ENCODE peak calls at places on chromosomes 11 and 22, in four cellular contexts. L, E, A and D are unnamed samples.

GRCh38 chr11:32566527-32566926 is 17.1 kb upstream of the EIF3M start:
- DNase-seq in L (no peak), E (no peak), A (no peak), D (no peak)

GRCh38 chr22:38412435-38413084 is 42.4 kb downstream of the KCNJ4 start:
- DNase-seq in L (no peak), E (no peak), A (peak), D (peak)

GRCh38 chr11:33977676-33978075 is 73.9 kb upstream of the CAPRIN1 start:
- DNase-seq in L (no peak), E (no peak), A (no peak), D (no peak)

GRCh38 chr11:19605500-19606371 is 106.9 kb upstream of the NAV2 start:
- DNase-seq in L (peak), E (no peak), A (no peak), D (peak)

GRCh38 chr11:77779935-77780334 is 40.6 kb downstream of the RSF1 start:
- DNase-seq in L (no peak), E (peak), A (no peak), D (peak)

GRCh38 chr11:44960200-44960845 is 9.6 kb upstream of the TP53I11 start:
- DNase-seq in L (no peak), E (no peak), A (no peak), D (no peak)

GRCh38 chr11:113184498-113184897 is 129.9 kb upstream of the TTC12 start:
- DNase-seq in L (peak), E (no peak), A (no peak), D (no peak)

GRCh38 chr11:27216268-27217149 is 146.5 kb downstream of the CCDC34 start:
- DNase-seq in L (no peak), E (no peak), A (no peak), D (no peak)

GRCh38 chr22:25762147-25762546 is 20.2 kb downstream of the MYO18B start:
- DNase-seq in L (no peak), E (no peak), A (no peak), D (no peak)

GRCh38 chr22:44381761-44382454 is 69.2 kb upstream of the SHISAL1 start:
- DNase-seq in L (no peak), E (no peak), A (no peak), D (no peak)

GRCh38 chr11:36600155-36600554 is 2.1 kb upstream of the RAG2 start:
- DNase-seq in L (no peak), E (no peak), A (no peak), D (no peak)

GRCh38 chr11:15764948-15765347 is 591.4 kb downstream of the SOX6 start:
- DNase-seq in L (no peak), E (no peak), A (no peak), D (no peak)

GRCh38 chr11:103528596-103528995 is 419.4 kb downstream of the DYNC2H1 start:
- DNase-seq in L (no peak), E (no peak), A (no peak), D (no peak)

GRCh38 chr11:103530257-103530656 is 421.0 kb downstream of the DYNC2H1 start:
- DNase-seq in L (no peak), E (no peak), A (no peak), D (no peak)

GRCh38 chr11:103528046-103528445 is 418.8 kb downstream of the DYNC2H1 start:
- DNase-seq in L (no peak), E (no peak), A (no peak), D (no peak)

GRCh38 chr11:103529217-103529684 is 420.0 kb downstream of the DYNC2H1 start:
- DNase-seq in L (peak), E (no peak), A (no peak), D (no peak)

GRCh38 chr11:103525069-103525468 is 415.8 kb downstream of the DYNC2H1 start:
- DNase-seq in L (no peak), E (no peak), A (no peak), D (no peak)
- H3K4me3 ChIP-seq in L (no peak), E (no peak), A (no peak), D (no peak)

DNA sequence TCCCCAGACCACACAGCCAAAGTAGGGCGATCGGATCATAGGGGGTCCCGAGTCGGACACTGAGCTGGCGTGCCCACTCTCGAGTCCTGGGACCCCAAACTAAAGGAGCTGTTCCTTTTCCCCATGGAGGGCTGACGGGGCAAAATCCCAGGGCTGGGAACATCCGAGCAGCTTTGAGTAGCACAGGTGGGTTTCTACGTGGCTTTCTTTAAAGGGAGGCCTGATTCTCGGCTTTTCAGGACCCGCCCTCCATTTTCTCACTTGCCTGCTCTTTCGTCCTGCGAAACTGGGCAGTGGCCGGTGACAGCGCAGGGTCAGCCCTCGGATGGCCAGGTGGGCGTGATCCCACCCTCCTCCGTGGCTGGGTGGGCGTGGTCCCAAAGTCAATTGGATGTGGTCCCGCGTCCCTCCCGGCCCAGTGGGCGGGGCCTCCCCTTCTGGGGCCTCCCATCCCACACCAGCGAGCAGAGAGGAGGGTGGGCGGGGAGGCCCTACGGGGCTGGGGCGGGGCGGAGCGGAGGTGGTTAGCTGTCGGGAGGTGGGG is 17.5 kb upstream of the TXNRD2 start:
- DNase-seq in L (no peak), E (peak), A (no peak), D (peak)
- H3K4me3 ChIP-seq in L (no peak), E (peak), A (no peak), D (peak)

GRCh38 chr11:43952020-43952400 is 9.6 kb downstream of the C11orf96 start:
- DNase-seq in L (no peak), E (no peak), A (no peak), D (no peak)
- H3K4me3 ChIP-seq in L (no peak), E (no peak), A (no peak), D (no peak)

GRCh38 chr11:85922367-85922766 is 67.2 kb downstream of the CCDC83 start:
- DNase-seq in L (no peak), E (no peak), A (no peak), D (no peak)
- H3K4me3 ChIP-seq in L (no peak), E (no peak), A (no peak), D (no peak)

GRCh38 chr22:36816635-36817428 is at the start of gene PVALB:
- DNase-seq in L (no peak), E (no peak), A (no peak), D (no peak)
- H3K4me3 ChIP-seq in L (no peak), E (peak), A (peak), D (no peak)

DNA sequence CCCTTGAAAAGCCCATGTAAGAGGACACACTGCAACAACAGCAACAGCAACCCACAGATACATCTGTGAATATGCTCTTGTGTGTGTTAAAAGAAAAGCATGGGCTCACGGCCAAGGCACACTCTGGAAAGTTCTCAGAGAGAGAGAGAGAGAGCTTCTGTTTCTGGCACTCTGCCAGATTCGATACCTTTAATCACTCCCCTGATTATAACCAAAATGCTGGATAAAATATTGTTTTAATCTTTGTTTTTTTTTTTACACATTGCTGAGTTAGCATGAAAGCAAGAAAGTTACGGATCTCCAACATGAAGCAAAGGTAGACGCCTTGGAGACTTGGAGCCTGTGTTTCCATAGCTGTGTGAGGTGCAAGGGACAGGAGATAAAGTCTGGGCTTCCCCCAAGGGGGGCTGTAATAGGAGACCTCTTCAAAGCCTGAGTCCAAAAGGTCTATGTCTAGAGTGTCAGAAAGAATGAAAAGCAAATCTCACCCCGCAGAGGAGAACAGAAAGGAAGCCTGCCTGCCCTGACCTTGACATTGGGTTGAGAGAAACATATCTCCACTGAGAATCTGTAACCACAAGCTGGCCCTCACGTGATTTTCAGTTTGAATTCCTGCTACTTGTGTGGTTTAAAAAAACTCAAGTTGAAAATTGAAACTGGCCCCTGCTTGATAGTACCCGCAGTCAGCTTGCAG is 33.7 kb upstream of the MPPED1 start:
- DNase-seq in L (no peak), E (no peak), A (no peak), D (no peak)
- H3K4me3 ChIP-seq in L (no peak), E (no peak), A (no peak), D (no peak)

DNA sequence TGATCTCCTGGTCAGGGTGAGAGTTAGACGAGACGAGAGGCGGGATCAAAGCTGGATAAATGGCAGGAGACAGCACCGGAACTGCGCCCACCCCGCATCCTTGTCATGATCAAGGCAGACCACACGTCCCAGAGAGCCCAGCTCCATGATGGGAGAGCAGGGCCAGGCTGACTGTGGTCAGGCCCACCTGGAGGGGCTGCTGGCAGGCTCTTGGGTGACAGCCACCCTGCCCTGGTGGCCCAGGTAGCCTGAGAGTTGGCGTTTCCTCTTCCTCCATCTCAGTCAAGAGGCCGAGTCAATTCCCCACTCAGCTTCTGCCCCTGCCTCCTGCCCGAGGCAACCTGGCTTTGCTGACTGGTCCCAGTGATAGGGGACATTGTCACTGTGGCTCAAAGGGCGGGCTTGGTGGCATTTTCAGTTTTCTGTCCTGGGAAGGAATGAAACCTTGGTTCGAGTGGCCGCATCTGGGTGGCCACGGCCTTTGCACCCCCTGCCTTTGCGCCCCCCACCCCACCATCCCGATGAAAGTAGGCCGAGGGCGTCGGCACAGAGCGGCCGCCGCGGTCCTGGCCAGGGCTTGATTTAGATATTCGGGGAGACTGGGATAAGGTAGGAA is 60.8 kb upstream of the PPARA start:
- DNase-seq in L (no peak), E (no peak), A (peak), D (no peak)
- H3K4me3 ChIP-seq in L (peak), E (no peak), A (peak), D (no peak)

DNA sequence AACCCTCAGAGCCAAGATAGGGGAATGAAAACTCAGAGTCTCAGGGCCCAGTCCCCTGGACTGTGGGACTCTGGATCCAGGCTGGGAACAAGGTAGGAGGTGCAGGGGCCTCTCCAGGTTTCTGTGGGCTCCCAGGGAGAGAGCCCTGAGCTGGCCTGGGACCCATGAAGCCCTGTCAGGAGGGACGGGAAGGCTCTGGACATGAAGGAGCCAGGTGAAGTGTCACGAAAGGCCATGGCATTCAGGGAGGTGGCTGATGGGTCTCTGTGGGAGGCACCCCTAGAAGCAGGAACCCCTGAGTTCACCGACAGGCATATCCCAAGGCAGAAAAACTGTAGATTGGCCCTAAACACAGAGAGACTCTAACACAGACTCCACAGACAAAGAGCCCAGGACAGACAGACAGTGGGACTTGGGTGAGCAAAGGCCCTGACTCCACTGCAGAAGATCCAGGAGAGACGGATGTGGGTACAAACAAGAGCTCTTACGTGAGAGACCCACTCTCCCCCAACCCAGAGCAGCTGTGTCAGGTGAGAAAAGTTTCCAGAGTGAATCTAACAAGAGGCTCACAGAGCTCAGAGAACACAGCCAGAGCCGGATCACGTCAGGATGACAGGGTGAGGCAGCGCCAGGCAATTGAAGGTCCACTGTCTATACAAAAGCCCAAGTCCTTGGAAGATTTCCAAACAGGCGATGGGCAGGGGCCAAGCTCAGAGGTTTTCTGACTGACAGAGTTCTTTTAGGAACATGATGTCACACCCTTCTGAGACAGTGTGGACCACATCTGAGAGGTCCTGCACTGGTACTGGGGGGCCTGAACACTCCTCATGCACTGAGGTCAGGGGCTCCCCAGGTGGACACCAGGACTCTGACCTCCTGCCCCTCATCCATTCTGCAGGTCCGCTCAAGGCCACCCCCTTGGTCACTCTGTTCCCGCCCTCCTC is 27.4 kb downstream of the IGLL5 start:
- DNase-seq in L (no peak), E (no peak), A (no peak), D (no peak)
- H3K4me3 ChIP-seq in L (no peak), E (no peak), A (no peak), D (no peak)

GRCh38 chr22:30249049-30250038 is 2.8 kb upstream of the LIF start:
- DNase-seq in L (no peak), E (no peak), A (no peak), D (no peak)

GRCh38 chr22:30248484-30248883 is 1.9 kb upstream of the LIF start:
- DNase-seq in L (no peak), E (no peak), A (no peak), D (no peak)

GRCh38 chr22:30247561-30247960 is 1.0 kb upstream of the LIF start:
- DNase-seq in L (no peak), E (no peak), A (no peak), D (no peak)

GRCh38 chr22:30246962-30247376 is 410 bp upstream of the LIF start:
- DNase-seq in L (no peak), E (no peak), A (no peak), D (no peak)

GRCh38 chr22:30247974-30248373 is 1.4 kb upstream of the LIF start:
- DNase-seq in L (no peak), E (no peak), A (no peak), D (no peak)
- H3K4me3 ChIP-seq in L (no peak), E (no peak), A (no peak), D (no peak)